ENCODE peak calls at places on chromosomes 11 and 22, in nine cellular contexts. U is HCEC 1CT, T is HFFc6, M is heart right ventricle, B is H7, Q is A172, G is RPMI8226, L is glutamatergic neuron, W is amniotic stem cell. D is an unnamed sample.

GRCh38 chr22:38284042-38284402 is 11.2 kb upstream of the TMEM184B start:
- DNase-seq in U (peak), T (peak), M (no peak), B (no peak), Q (no peak), G (no peak), L (no peak), W (peak), D (no peak)

GRCh38 chr11:92589512-92589911 is 364.9 kb downstream of the FAT3 start:
- DNase-seq in U (no peak), T (no peak), M (no peak), B (no peak), Q (no peak), G (no peak), L (no peak), W (no peak), D (no peak)

GRCh38 chr11:114348200-114349191 is 51.8 kb downstream of the C11orf71 start:
- DNase-seq in U (peak), T (peak), M (no peak), B (peak), Q (peak), G (peak), L (peak), W (peak), D (peak)

GRCh38 chr11:83641511-83641910 is 355.3 kb upstream of the CCDC90B start:
- DNase-seq in U (no peak), T (peak), M (peak), B (no peak), Q (no peak), G (no peak), L (no peak), W (no peak), D (no peak)

GRCh38 chr11:76095891-76096290 is 110.4 kb downstream of the WNT11 start:
- DNase-seq in U (no peak), T (no peak), M (no peak), B (no peak), Q (no peak), G (no peak), L (no peak), W (no peak), D (no peak)

GRCh38 chr11:69433741-69434140 is 47.7 kb upstream of the LINC01488 start:
- DNase-seq in U (no peak), T (no peak), M (no peak), B (no peak), Q (no peak), G (no peak), L (no peak), W (no peak), D (no peak)

GRCh38 chr22:41217553-41218157 is 12.5 kb downstream of the L3MBTL2 start:
- DNase-seq in U (peak), T (peak), M (peak), B (peak), Q (peak), G (no peak), L (peak), W (peak), D (no peak)

GRCh38 chr11:120130991-120131760 is 6.7 kb downstream of the TRIM29 start:
- DNase-seq in U (no peak), T (no peak), M (no peak), B (no peak), Q (no peak), G (no peak), L (peak), W (no peak), D (no peak)

GRCh38 chr11:12242071-12242672 is 131.8 kb downstream of the MICAL2 start:
- DNase-seq in U (no peak), T (no peak), M (no peak), B (no peak), Q (no peak), G (no peak), L (no peak), W (no peak), D (no peak)

GRCh38 chr11:353315-353857 is 15.9 kb upstream of the B4GALNT4 start:
- DNase-seq in U (peak), T (peak), M (peak), B (peak), Q (no peak), G (no peak), L (no peak), W (peak), D (peak)

GRCh38 chr11:71145988-71146824 is 106.2 kb downstream of the SHANK2 start:
- DNase-seq in U (no peak), T (no peak), M (no peak), B (no peak), Q (no peak), G (no peak), L (no peak), W (no peak), D (no peak)

GRCh38 chr11:128476729-128477128 is 110.6 kb downstream of the ETS1 start:
- DNase-seq in U (no peak), T (no peak), M (no peak), B (no peak), Q (peak), G (no peak), L (no peak), W (no peak), D (peak)

GRCh38 chr11:100863080-100863581 is 176.0 kb downstream of the ARHGAP42 start:
- DNase-seq in U (peak), T (peak), M (no peak), B (no peak), Q (peak), G (peak), L (no peak), W (peak), D (no peak)

GRCh38 chr11:12224537-12224893 is 114.1 kb downstream of the MICAL2 start:
- DNase-seq in U (peak), T (no peak), M (peak), B (no peak), Q (peak), G (peak), L (no peak), W (no peak), D (peak)

GRCh38 chr11:34640050-34640971 is 19.4 kb downstream of the EHF start:
- DNase-seq in U (no peak), T (no peak), M (no peak), B (peak), Q (no peak), G (peak), L (no peak), W (no peak), D (no peak)

GRCh38 chr22:31286360-31287255 is 5.7 kb downstream of the PIK3IP1 start:
- DNase-seq in U (no peak), T (no peak), M (no peak), B (no peak), Q (no peak), G (no peak), L (no peak), W (no peak), D (peak)

GRCh38 chr11:111939836-111940604 is 2.9 kb downstream of the DIXDC1 start:
- DNase-seq in U (peak), T (peak), M (no peak), B (no peak), Q (peak), G (no peak), L (no peak), W (peak), D (no peak)

GRCh38 chr11:76772100-76772782 is 10.9 kb upstream of the TSKU start:
- DNase-seq in U (no peak), T (no peak), M (no peak), B (no peak), Q (no peak), G (no peak), L (no peak), W (no peak), D (no peak)

GRCh38 chr11:92423133-92423532 is 198.5 kb downstream of the FAT3 start:
- DNase-seq in U (no peak), T (no peak), M (no peak), B (no peak), Q (no peak), G (no peak), L (no peak), W (no peak), D (no peak)

GRCh38 chr11:118792642-118793124 is 1.7 kb upstream of the DDX6 start:
- DNase-seq in U (peak), T (peak), M (no peak), B (peak), Q (peak), G (no peak), L (peak), W (peak), D (no peak)

GRCh38 chr11:7263842-7264241 is 12.1 kb downstream of the SYT9 start:
- DNase-seq in U (no peak), T (no peak), M (no peak), B (no peak), Q (no peak), G (no peak), L (no peak), W (no peak), D (no peak)

GRCh38 chr22:47854680-47855079 is 1092.2 kb downstream of the TBC1D22A start:
- DNase-seq in U (no peak), T (no peak), M (no peak), B (no peak), Q (no peak), G (no peak), L (no peak), W (no peak), D (no peak)

GRCh38 chr11:13315517-13316432 is 38.2 kb downstream of the BMAL1 start:
- DNase-seq in U (no peak), T (no peak), M (no peak), B (no peak), Q (peak), G (no peak), L (no peak), W (no peak), D (no peak)